ENCODE peak calls at places on chromosomes 12 and 14, in four cellular contexts. One of them, this sample, is unnamed.

GRCh38 chr12:4915752-4916151 is 6.0 kb downstream of the KCNA1 start:
- DNase-seq in Peyer's patch: no peak
- DNase-seq in HCT116: no peak
- DNase-seq in CD4-positive, alpha-beta T cell: no peak
- DNase-seq in this sample: no peak

GRCh38 chr12:53659011-53659551 is 16.8 kb downstream of the ATP5MC2 start:
- DNase-seq in CD4-positive, alpha-beta T cell: no peak
- DNase-seq in HCT116: peak
- DNase-seq in Peyer's patch: no peak
- DNase-seq in this sample: no peak

GRCh38 chr14:93115069-93115919 is 431 bp downstream of the ITPK1 start:
- DNase-seq in CD4-positive, alpha-beta T cell: peak
- DNase-seq in Peyer's patch: peak
- DNase-seq in HCT116: peak
- DNase-seq in this sample: no peak

GRCh38 chr14:74569826-74570591 is 42.0 kb downstream of the LTBP2 start:
- DNase-seq in HCT116: no peak
- DNase-seq in CD4-positive, alpha-beta T cell: no peak
- DNase-seq in Peyer's patch: peak
- DNase-seq in this sample: no peak

GRCh38 chr12:39912211-39912980 is 193.5 kb downstream of the SLC2A13 start:
- DNase-seq in Peyer's patch: peak
- DNase-seq in CD4-positive, alpha-beta T cell: no peak
- DNase-seq in HCT116: no peak
- DNase-seq in this sample: no peak

GRCh38 chr12:94200069-94200468 is 51.7 kb downstream of the PLXNC1 start:
- DNase-seq in CD4-positive, alpha-beta T cell: no peak
- DNase-seq in HCT116: no peak
- DNase-seq in Peyer's patch: no peak
- DNase-seq in this sample: no peak

GRCh38 chr14:37623971-37624370 is 28.5 kb downstream of the TTC6 start:
- DNase-seq in Peyer's patch: no peak
- DNase-seq in CD4-positive, alpha-beta T cell: no peak
- DNase-seq in HCT116: no peak
- DNase-seq in this sample: no peak

GRCh38 chr14:53195949-53196348 is 42.8 kb upstream of the DDHD1 start:
- DNase-seq in HCT116: no peak
- DNase-seq in CD4-positive, alpha-beta T cell: no peak
- DNase-seq in Peyer's patch: no peak
- DNase-seq in this sample: no peak

GRCh38 chr12:58745348-58746125 is 174.8 kb downstream of the LRIG3 start:
- DNase-seq in CD4-positive, alpha-beta T cell: no peak
- DNase-seq in Peyer's patch: no peak
- DNase-seq in HCT116: no peak
- DNase-seq in this sample: no peak

GRCh38 chr12:54337280-54337842 is 12.4 kb downstream of the COPZ1 start:
- DNase-seq in CD4-positive, alpha-beta T cell: no peak
- DNase-seq in Peyer's patch: no peak
- DNase-seq in HCT116: no peak
- DNase-seq in this sample: no peak

GRCh38 chr14:101151226-101151929 is 247.9 kb upstream of the RTL1 start:
- DNase-seq in HCT116: peak
- DNase-seq in CD4-positive, alpha-beta T cell: no peak
- DNase-seq in Peyer's patch: no peak
- DNase-seq in this sample: no peak

GRCh38 chr12:52713960-52714886 is 10.9 kb upstream of the KRT77 start:
- DNase-seq in HCT116: no peak
- DNase-seq in CD4-positive, alpha-beta T cell: peak
- DNase-seq in Peyer's patch: no peak
- DNase-seq in this sample: no peak

GRCh38 chr12:32533971-32534590 is 134.7 kb downstream of the FGD4 start:
- DNase-seq in Peyer's patch: peak
- DNase-seq in CD4-positive, alpha-beta T cell: no peak
- DNase-seq in HCT116: peak
- DNase-seq in this sample: no peak

GRCh38 chr12:32947203-32947795 is 50.7 kb upstream of the PKP2 start:
- DNase-seq in Peyer's patch: no peak
- DNase-seq in CD4-positive, alpha-beta T cell: no peak
- DNase-seq in HCT116: peak
- DNase-seq in this sample: peak

GRCh38 chr12:85527192-85527591 is 247.2 kb downstream of the ALX1 start:
- DNase-seq in HCT116: no peak
- DNase-seq in CD4-positive, alpha-beta T cell: no peak
- DNase-seq in Peyer's patch: no peak
- DNase-seq in this sample: no peak

GRCh38 chr14:101630056-101630960 is 69.0 kb downstream of the DIO3 start:
- DNase-seq in HCT116: no peak
- DNase-seq in Peyer's patch: no peak
- DNase-seq in CD4-positive, alpha-beta T cell: peak
- DNase-seq in this sample: no peak

GRCh38 chr12:6178981-6179761 is 21.0 kb upstream of the CD9 start:
- DNase-seq in Peyer's patch: no peak
- DNase-seq in HCT116: no peak
- DNase-seq in CD4-positive, alpha-beta T cell: no peak
- DNase-seq in this sample: no peak

GRCh38 chr12:124236651-124237050 is 58.2 kb upstream of the RFLNA start:
- DNase-seq in CD4-positive, alpha-beta T cell: no peak
- DNase-seq in Peyer's patch: no peak
- DNase-seq in HCT116: peak
- DNase-seq in this sample: no peak

GRCh38 chr12:2023365-2023764 is 19.1 kb upstream of the DCP1B start:
- DNase-seq in HCT116: no peak
- DNase-seq in Peyer's patch: no peak
- DNase-seq in CD4-positive, alpha-beta T cell: no peak
- DNase-seq in this sample: no peak

GRCh38 chr12:3213768-3214167 is 136.6 kb downstream of the TSPAN9 start:
- DNase-seq in CD4-positive, alpha-beta T cell: no peak
- DNase-seq in HCT116: no peak
- DNase-seq in Peyer's patch: no peak
- DNase-seq in this sample: no peak

GRCh38 chr12:17296882-17297281 is 690.9 kb upstream of the LMO3 start:
- DNase-seq in HCT116: no peak
- DNase-seq in Peyer's patch: no peak
- DNase-seq in CD4-positive, alpha-beta T cell: no peak
- DNase-seq in this sample: no peak

GRCh38 chr14:68978550-68978911 is 571 bp downstream of the ACTN1 start:
- DNase-seq in CD4-positive, alpha-beta T cell: peak
- DNase-seq in Peyer's patch: no peak
- DNase-seq in HCT116: no peak
- DNase-seq in this sample: no peak

GRCh38 chr14:89619616-89620273 is 202.7 kb upstream of the FOXN3 start:
- DNase-seq in CD4-positive, alpha-beta T cell: no peak
- DNase-seq in Peyer's patch: no peak
- DNase-seq in HCT116: no peak
- DNase-seq in this sample: no peak

GRCh38 chr14:39668449-39668848 is 236.2 kb upstream of the FBXO33 start:
- DNase-seq in CD4-positive, alpha-beta T cell: no peak
- DNase-seq in Peyer's patch: no peak
- DNase-seq in HCT116: no peak
- DNase-seq in this sample: no peak

GRCh38 chr14:74237441-74237840 is 1.8 kb upstream of the VSX2 start:
- DNase-seq in CD4-positive, alpha-beta T cell: no peak
- DNase-seq in HCT116: no peak
- DNase-seq in Peyer's patch: no peak
- DNase-seq in this sample: no peak

GRCh38 chr12:92987846-92988621 is 58.9 kb upstream of the EEA1 start:
- DNase-seq in HCT116: no peak
- DNase-seq in Peyer's patch: no peak
- DNase-seq in CD4-positive, alpha-beta T cell: no peak
- DNase-seq in this sample: no peak

GRCh38 chr14:73069585-73069984 is 11.3 kb downstream of the RBM25 start:
- DNase-seq in CD4-positive, alpha-beta T cell: no peak
- DNase-seq in Peyer's patch: no peak
- DNase-seq in HCT116: no peak
- DNase-seq in this sample: no peak

GRCh38 chr12:12560587-12561304 is 1.9 kb downstream of the DUSP16 start:
- DNase-seq in HCT116: no peak
- DNase-seq in Peyer's patch: no peak
- DNase-seq in CD4-positive, alpha-beta T cell: peak
- DNase-seq in this sample: no peak

GRCh38 chr12:117466677-117467362 is 105.4 kb upstream of the NOS1 start:
- DNase-seq in HCT116: no peak
- DNase-seq in Peyer's patch: peak
- DNase-seq in CD4-positive, alpha-beta T cell: no peak
- DNase-seq in this sample: no peak

GRCh38 chr14:56855891-56856461 is 45.7 kb upstream of the OTX2 start:
- DNase-seq in CD4-positive, alpha-beta T cell: no peak
- DNase-seq in Peyer's patch: peak
- DNase-seq in HCT116: no peak
- DNase-seq in this sample: peak

GRCh38 chr12:30461011-30461670 is 234.5 kb downstream of the IPO8 start:
- DNase-seq in CD4-positive, alpha-beta T cell: no peak
- DNase-seq in HCT116: no peak
- DNase-seq in Peyer's patch: no peak
- DNase-seq in this sample: no peak

GRCh38 chr12:47223848-47224213 is 144.1 kb upstream of the AMIGO2 start:
- DNase-seq in HCT116: no peak
- DNase-seq in CD4-positive, alpha-beta T cell: no peak
- DNase-seq in Peyer's patch: no peak
- DNase-seq in this sample: no peak

GRCh38 chr12:8970432-8970831 is 18.9 kb upstream of the KLRG1 start:
- DNase-seq in CD4-positive, alpha-beta T cell: no peak
- DNase-seq in HCT116: no peak
- DNase-seq in Peyer's patch: no peak
- DNase-seq in this sample: no peak

GRCh38 chr14:58760121-58760520 is 122.4 kb downstream of the DACT1 start:
- DNase-seq in Peyer's patch: no peak
- DNase-seq in HCT116: no peak
- DNase-seq in CD4-positive, alpha-beta T cell: no peak
- DNase-seq in this sample: no peak

GRCh38 chr14:77979666-77980351 is 179.9 kb downstream of the ADCK1 start:
- DNase-seq in CD4-positive, alpha-beta T cell: no peak
- DNase-seq in Peyer's patch: no peak
- DNase-seq in HCT116: no peak
- DNase-seq in this sample: no peak

GRCh38 chr12:4268549-4269181 is 4.9 kb upstream of the CCND2 start:
- DNase-seq in CD4-positive, alpha-beta T cell: peak
- DNase-seq in HCT116: no peak
- DNase-seq in Peyer's patch: no peak
- DNase-seq in this sample: no peak

GRCh38 chr14:82441270-82441669 is 907.6 kb upstream of the SEL1L start:
- DNase-seq in HCT116: no peak
- DNase-seq in CD4-positive, alpha-beta T cell: no peak
- DNase-seq in Peyer's patch: no peak
- DNase-seq in this sample: no peak

DNA sequence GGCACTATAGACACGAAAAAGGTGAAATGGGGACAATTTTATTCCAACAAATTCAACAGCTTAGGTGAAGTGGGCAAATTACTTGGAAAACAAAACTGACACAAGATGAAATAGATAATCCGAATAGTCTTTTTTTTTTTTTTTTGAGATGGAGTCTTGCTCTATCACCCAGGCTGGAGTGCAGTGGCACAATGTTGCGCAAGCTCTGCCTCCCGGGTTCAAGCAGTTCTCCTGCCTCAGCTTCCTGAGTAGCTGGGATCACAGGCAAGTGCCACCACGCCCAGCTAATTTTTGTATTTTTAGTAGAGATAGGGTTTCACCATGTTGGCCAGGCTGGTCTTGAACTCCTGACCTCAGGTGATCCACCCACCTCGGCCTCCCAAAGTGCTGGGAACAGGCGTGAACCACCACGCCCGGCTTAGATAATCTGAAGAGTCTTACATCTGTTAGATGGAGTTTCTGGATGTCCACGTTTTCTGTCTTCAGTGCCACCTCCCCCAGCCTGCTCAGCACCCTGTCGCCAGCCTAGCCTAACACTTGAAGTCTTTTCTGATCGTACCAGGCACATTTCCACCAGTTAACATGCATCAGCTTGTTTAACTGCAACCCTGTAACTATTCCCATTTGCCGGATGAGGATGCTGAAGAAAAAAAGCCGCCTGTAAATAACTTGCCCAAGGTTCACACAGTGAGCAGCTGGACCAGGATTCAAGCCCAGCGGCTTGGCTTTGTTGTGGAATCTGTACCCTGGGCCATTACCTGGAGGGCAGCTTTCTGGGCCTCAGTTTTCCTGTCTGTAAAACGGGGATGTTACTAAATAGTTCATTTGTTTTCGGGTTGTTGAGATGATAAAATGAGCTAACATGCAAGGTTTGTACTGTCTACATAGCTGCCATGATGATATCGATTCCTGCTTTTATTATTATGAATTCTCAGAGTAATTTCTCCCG is 26.4 kb downstream of the FBRSL1 start:
- DNase-seq in Peyer's patch: no peak
- DNase-seq in HCT116: no peak
- DNase-seq in CD4-positive, alpha-beta T cell: no peak
- DNase-seq in this sample: no peak
- H3K27ac ChIP-seq in Peyer's patch: no peak
- H3K27ac ChIP-seq in HCT116: no peak
- H3K27ac ChIP-seq in CD4-positive, alpha-beta T cell: no peak
- H3K27ac ChIP-seq in this sample: no peak

GRCh38 chr12:120830052-120830940 is 73.9 kb downstream of the SPPL3 start:
- DNase-seq in HCT116: no peak
- DNase-seq in CD4-positive, alpha-beta T cell: no peak
- DNase-seq in Peyer's patch: no peak
- DNase-seq in this sample: no peak
- H3K27ac ChIP-seq in HCT116: no peak
- H3K27ac ChIP-seq in CD4-positive, alpha-beta T cell: no peak
- H3K27ac ChIP-seq in Peyer's patch: no peak
- H3K27ac ChIP-seq in this sample: no peak

GRCh38 chr12:26112232-26112631 is 12.6 kb downstream of the BHLHE41 start:
- DNase-seq in HCT116: no peak
- DNase-seq in CD4-positive, alpha-beta T cell: no peak
- DNase-seq in Peyer's patch: no peak
- DNase-seq in this sample: no peak
- H3K27ac ChIP-seq in HCT116: no peak
- H3K27ac ChIP-seq in CD4-positive, alpha-beta T cell: no peak
- H3K27ac ChIP-seq in Peyer's patch: no peak
- H3K27ac ChIP-seq in this sample: no peak

GRCh38 chr14:88422919-88423318 is 37.5 kb downstream of the SPATA7 start:
- DNase-seq in HCT116: no peak
- DNase-seq in Peyer's patch: no peak
- DNase-seq in CD4-positive, alpha-beta T cell: no peak
- DNase-seq in this sample: no peak

GRCh38 chr14:88424573-88424972 is 39.1 kb downstream of the SPATA7 start:
- DNase-seq in CD4-positive, alpha-beta T cell: no peak
- DNase-seq in Peyer's patch: no peak
- DNase-seq in HCT116: no peak
- DNase-seq in this sample: no peak

GRCh38 chr14:88420187-88420586 is 34.7 kb downstream of the SPATA7 start:
- DNase-seq in CD4-positive, alpha-beta T cell: no peak
- DNase-seq in Peyer's patch: no peak
- DNase-seq in HCT116: no peak
- DNase-seq in this sample: no peak

GRCh38 chr14:88421286-88421685 is 35.8 kb downstream of the SPATA7 start:
- DNase-seq in HCT116: no peak
- DNase-seq in Peyer's patch: no peak
- DNase-seq in CD4-positive, alpha-beta T cell: no peak
- DNase-seq in this sample: no peak

DNA sequence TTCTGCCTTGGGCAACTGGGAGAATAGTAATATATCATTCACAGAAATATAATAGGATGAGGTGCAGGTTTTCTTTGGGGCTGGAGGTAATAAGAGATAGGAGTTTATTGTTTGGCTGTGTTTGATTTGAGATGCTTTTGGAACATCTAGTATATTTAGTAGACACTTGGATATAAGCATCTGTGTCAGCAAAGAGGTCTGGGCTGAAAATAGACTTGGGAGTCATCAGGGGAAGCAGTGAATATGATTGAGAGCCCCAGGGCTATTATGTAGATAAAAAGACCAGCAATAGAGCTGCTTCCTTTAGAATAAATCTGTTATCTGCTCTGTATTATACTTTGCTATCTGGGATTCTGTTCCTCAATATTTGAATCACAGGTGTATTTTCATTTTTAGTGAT is 36.6 kb downstream of the SPATA7 start:
- DNase-seq in CD4-positive, alpha-beta T cell: no peak
- DNase-seq in HCT116: no peak
- DNase-seq in Peyer's patch: no peak
- DNase-seq in this sample: no peak
- H3K27ac ChIP-seq in CD4-positive, alpha-beta T cell: no peak
- H3K27ac ChIP-seq in HCT116: no peak
- H3K27ac ChIP-seq in Peyer's patch: no peak
- H3K27ac ChIP-seq in this sample: no peak